ENCODE peak calls at places on chromosomes 16 and 17, in seven cellular contexts. One of them, this sample, is unnamed.

GRCh38 chr16:85018529-85019236 is 7.3 kb upstream of the ZDHHC7 start:
- DNase-seq in GM23338: no peak
- DNase-seq in keratinocyte: no peak
- DNase-seq in GM12878: no peak
- DNase-seq in OCI-LY7: no peak
- DNase-seq in PC-3: no peak
- DNase-seq in IMR-90: no peak
- DNase-seq in this sample: peak; percentile 59

GRCh38 chr17:10754109-10754508 is 24.3 kb upstream of the TMEM220 start:
- DNase-seq in GM23338: peak; percentile 91
- DNase-seq in keratinocyte: no peak
- DNase-seq in GM12878: no peak
- DNase-seq in OCI-LY7: peak; percentile 33
- DNase-seq in PC-3: peak; percentile 52
- DNase-seq in IMR-90: peak; percentile 11
- DNase-seq in this sample: peak; percentile 17

GRCh38 chr17:27975146-27976011 is 67.1 kb upstream of the NLK start:
- DNase-seq in GM23338: no peak
- DNase-seq in keratinocyte: no peak
- DNase-seq in GM12878: no peak
- DNase-seq in OCI-LY7: no peak
- DNase-seq in PC-3: peak; percentile 79
- DNase-seq in IMR-90: peak; percentile 51
- DNase-seq in this sample: peak; percentile 16

GRCh38 chr17:41211845-41212466 is 14.5 kb upstream of the KRTAP9-2 start:
- DNase-seq in GM23338: no peak
- DNase-seq in keratinocyte: peak; percentile 5
- DNase-seq in GM12878: no peak
- DNase-seq in OCI-LY7: no peak
- DNase-seq in PC-3: peak; percentile 80
- DNase-seq in IMR-90: peak; percentile 73
- DNase-seq in this sample: peak; percentile 84

GRCh38 chr17:1058423-1059130 is 61.6 kb downstream of the TIMM22 start:
- DNase-seq in GM23338: peak; percentile 74
- DNase-seq in keratinocyte: no peak
- DNase-seq in GM12878: no peak
- DNase-seq in OCI-LY7: peak; percentile 32
- DNase-seq in PC-3: peak; percentile 79
- DNase-seq in IMR-90: peak; percentile 35
- DNase-seq in this sample: peak; percentile 43

GRCh38 chr17:12104831-12105230 is 84.2 kb downstream of the MAP2K4 start:
- DNase-seq in GM23338: no peak
- DNase-seq in keratinocyte: no peak
- DNase-seq in GM12878: no peak
- DNase-seq in OCI-LY7: no peak
- DNase-seq in PC-3: no peak
- DNase-seq in IMR-90: peak; percentile 49
- DNase-seq in this sample: no peak

GRCh38 chr17:21297026-21297520 is 12.6 kb downstream of the MAP2K3 start:
- DNase-seq in GM23338: no peak
- DNase-seq in keratinocyte: no peak
- DNase-seq in GM12878: no peak
- DNase-seq in OCI-LY7: no peak
- DNase-seq in PC-3: no peak
- DNase-seq in IMR-90: no peak
- DNase-seq in this sample: no peak

GRCh38 chr16:66359012-66359411 is 7.5 kb upstream of the CDH5 start:
- DNase-seq in GM23338: no peak
- DNase-seq in keratinocyte: peak; percentile 32
- DNase-seq in GM12878: no peak
- DNase-seq in OCI-LY7: no peak
- DNase-seq in PC-3: peak; percentile 75
- DNase-seq in IMR-90: peak; percentile 19
- DNase-seq in this sample: peak; percentile 82

GRCh38 chr17:50062323-50063243 is 6.7 kb downstream of the ITGA3 start:
- DNase-seq in GM23338: no peak
- DNase-seq in keratinocyte: peak; percentile 100
- DNase-seq in GM12878: no peak
- DNase-seq in OCI-LY7: no peak
- DNase-seq in PC-3: peak; percentile 100
- DNase-seq in IMR-90: peak; percentile 73
- DNase-seq in this sample: peak; percentile 100

GRCh38 chr16:20900299-20901067 is at the start of the genes DCUN1D3 and LYRM1:
- DNase-seq in GM23338: peak; percentile 98
- DNase-seq in keratinocyte: peak; percentile 91
- DNase-seq in GM12878: peak; percentile 87
- DNase-seq in OCI-LY7: peak; percentile 95
- DNase-seq in PC-3: peak; percentile 92
- DNase-seq in IMR-90: peak; percentile 100
- DNase-seq in this sample: peak; percentile 90

GRCh38 chr17:67221062-67221998 is 23.7 kb downstream of the HELZ start:
- DNase-seq in GM23338: peak; percentile 54
- DNase-seq in keratinocyte: no peak
- DNase-seq in GM12878: no peak
- DNase-seq in OCI-LY7: peak; percentile 30
- DNase-seq in PC-3: peak; percentile 54
- DNase-seq in IMR-90: peak; percentile 33
- DNase-seq in this sample: no peak

GRCh38 chr17:76727745-76728456 is 1.3 kb downstream of the METTL23 start:
- DNase-seq in GM23338: no peak
- DNase-seq in keratinocyte: no peak
- DNase-seq in GM12878: peak; percentile 31
- DNase-seq in OCI-LY7: peak; percentile 75
- DNase-seq in PC-3: no peak
- DNase-seq in IMR-90: no peak
- DNase-seq in this sample: no peak

GRCh38 chr17:71033336-71033735 is 864.0 kb downstream of the KCNJ2 start:
- DNase-seq in GM23338: peak; percentile 67
- DNase-seq in keratinocyte: no peak
- DNase-seq in GM12878: no peak
- DNase-seq in OCI-LY7: no peak
- DNase-seq in PC-3: no peak
- DNase-seq in IMR-90: no peak
- DNase-seq in this sample: no peak

GRCh38 chr17:34579017-34579946 is at the start of gene TMEM132E:
- DNase-seq in GM23338: peak; percentile 82
- DNase-seq in keratinocyte: no peak
- DNase-seq in GM12878: no peak
- DNase-seq in OCI-LY7: no peak
- DNase-seq in PC-3: no peak
- DNase-seq in IMR-90: peak; percentile 2
- DNase-seq in this sample: no peak

GRCh38 chr17:69300222-69300621 is 26.7 kb downstream of the ABCA5 start:
- DNase-seq in GM23338: no peak
- DNase-seq in keratinocyte: no peak
- DNase-seq in GM12878: no peak
- DNase-seq in OCI-LY7: no peak
- DNase-seq in PC-3: no peak
- DNase-seq in IMR-90: no peak
- DNase-seq in this sample: no peak

GRCh38 chr17:61284174-61284573 is 115.5 kb upstream of the TBX2 start:
- DNase-seq in GM23338: no peak
- DNase-seq in keratinocyte: no peak
- DNase-seq in GM12878: no peak
- DNase-seq in OCI-LY7: no peak
- DNase-seq in PC-3: peak; percentile 57
- DNase-seq in IMR-90: peak; percentile 93
- DNase-seq in this sample: no peak

GRCh38 chr16:86052926-86053325 is 154.0 kb downstream of the IRF8 start:
- DNase-seq in GM23338: no peak
- DNase-seq in keratinocyte: no peak
- DNase-seq in GM12878: no peak
- DNase-seq in OCI-LY7: no peak
- DNase-seq in PC-3: no peak
- DNase-seq in IMR-90: no peak
- DNase-seq in this sample: no peak

GRCh38 chr17:39792523-39793221 is 54.9 kb downstream of the GRB7 start:
- DNase-seq in GM23338: no peak
- DNase-seq in keratinocyte: no peak
- DNase-seq in GM12878: no peak
- DNase-seq in OCI-LY7: peak; percentile 45
- DNase-seq in PC-3: no peak
- DNase-seq in IMR-90: no peak
- DNase-seq in this sample: no peak

GRCh38 chr17:44628234-44629188 is 27.8 kb upstream of the MEIOC start:
- DNase-seq in GM23338: peak; percentile 82
- DNase-seq in keratinocyte: no peak
- DNase-seq in GM12878: peak; percentile 46
- DNase-seq in OCI-LY7: peak; percentile 82
- DNase-seq in PC-3: no peak
- DNase-seq in IMR-90: no peak
- DNase-seq in this sample: no peak

GRCh38 chr16:85138825-85139627 is 26.8 kb upstream of the CIBAR2 start:
- DNase-seq in GM23338: no peak
- DNase-seq in keratinocyte: no peak
- DNase-seq in GM12878: no peak
- DNase-seq in OCI-LY7: peak; percentile 29
- DNase-seq in PC-3: no peak
- DNase-seq in IMR-90: no peak
- DNase-seq in this sample: no peak

GRCh38 chr17:27357236-27357635 is 63.3 kb downstream of the WSB1 start:
- DNase-seq in GM23338: no peak
- DNase-seq in keratinocyte: no peak
- DNase-seq in GM12878: no peak
- DNase-seq in OCI-LY7: no peak
- DNase-seq in PC-3: no peak
- DNase-seq in IMR-90: no peak
- DNase-seq in this sample: no peak

GRCh38 chr16:57956270-57956808 is 14.6 kb downstream of the CNGB1 start:
- DNase-seq in GM23338: no peak
- DNase-seq in keratinocyte: no peak
- DNase-seq in GM12878: no peak
- DNase-seq in OCI-LY7: no peak
- DNase-seq in PC-3: no peak
- DNase-seq in IMR-90: no peak
- DNase-seq in this sample: no peak
- H3K36me3 ChIP-seq in GM23338: no peaks in the 10 kb centered on the region
- H3K36me3 ChIP-seq in keratinocyte: no peaks in the 10 kb centered on the region
- H3K36me3 ChIP-seq in GM12878: no peaks in the 10 kb centered on the region
- H3K36me3 ChIP-seq in OCI-LY7: no peaks in the 10 kb centered on the region
- H3K36me3 ChIP-seq in PC-3: no peaks in the 10 kb centered on the region
- H3K36me3 ChIP-seq in IMR-90: no peaks in the 10 kb centered on the region
- H3K36me3 ChIP-seq in this sample: no peaks in the 10 kb centered on the region

DNA sequence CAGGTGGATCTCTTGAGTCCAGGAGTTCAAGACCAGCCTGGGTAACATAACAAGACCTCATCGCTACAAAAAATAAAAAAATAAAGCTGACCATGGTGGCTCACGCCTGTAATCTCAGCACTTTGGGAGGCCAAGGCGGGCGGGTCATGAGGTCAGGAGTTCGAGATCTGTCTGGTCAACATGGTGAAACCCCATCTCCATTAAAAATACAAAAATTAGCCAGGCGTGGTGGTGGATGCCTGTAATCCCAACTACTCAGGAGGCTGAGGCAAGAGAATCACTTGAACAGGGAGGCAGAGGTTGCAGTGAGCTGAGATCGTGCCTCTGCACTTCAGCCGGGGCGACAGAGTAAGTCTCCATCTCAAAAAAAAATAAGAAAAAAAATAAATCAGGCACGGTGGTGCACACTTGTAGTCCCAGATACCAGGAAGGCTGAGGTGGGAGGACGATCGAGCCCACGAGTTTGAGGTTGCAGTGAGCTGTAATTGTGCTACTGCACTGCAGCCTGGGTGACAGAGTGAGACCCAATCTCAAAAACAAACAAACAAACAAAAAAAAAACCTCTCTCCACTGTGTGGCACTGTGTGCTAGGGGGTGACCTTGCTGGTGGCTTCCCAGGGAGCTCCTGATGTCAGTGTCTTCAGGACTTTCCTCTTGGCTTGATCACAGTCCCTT is 19.8 kb upstream of the MAPK3 start:
- DNase-seq in GM23338: peak; percentile 50
- DNase-seq in keratinocyte: no peak
- DNase-seq in GM12878: peak; percentile 30
- DNase-seq in OCI-LY7: peak; percentile 58
- DNase-seq in PC-3: peak; percentile 20
- DNase-seq in IMR-90: no peak
- DNase-seq in this sample: peak; percentile 58
- TF ChIP-seq CTCF in GM23338: no peak
- TF ChIP-seq CTCF in keratinocyte: no peak
- TF ChIP-seq CTCF in GM12878: peak; percentile 59
- TF ChIP-seq CTCF in OCI-LY7: peak; percentile 74
- TF ChIP-seq CTCF in PC-3: peak; percentile 26
- TF ChIP-seq CTCF in IMR-90: no peak
- TF ChIP-seq CTCF in this sample: peak; percentile 60

DNA sequence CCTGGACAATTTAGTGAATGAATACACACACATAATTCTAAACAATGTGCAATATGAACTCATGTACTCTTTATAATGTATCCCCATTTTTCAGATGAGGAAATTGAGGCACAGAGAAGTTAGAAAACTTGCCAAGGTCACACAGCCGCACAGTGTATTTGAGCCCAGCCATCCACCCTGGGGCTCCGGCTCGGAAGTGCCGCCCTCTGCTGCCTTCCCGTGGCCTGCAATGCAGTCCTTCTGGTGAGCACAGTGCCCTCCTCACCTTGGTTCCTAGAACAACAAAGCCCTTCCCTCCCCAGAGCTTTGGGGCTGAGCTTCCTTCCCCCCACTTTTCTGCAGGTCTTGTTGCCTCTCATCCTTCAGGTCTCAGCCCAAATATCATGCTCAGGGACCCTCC is 63.7 kb downstream of the C16orf78 start:
- DNase-seq in GM23338: no peak
- DNase-seq in keratinocyte: no peak
- DNase-seq in GM12878: no peak
- DNase-seq in OCI-LY7: peak; percentile 15
- DNase-seq in PC-3: no peak
- DNase-seq in IMR-90: no peak
- DNase-seq in this sample: no peak
- H3K4me2 ChIP-seq in GM23338: no peak overlapping the region
- H3K4me2 ChIP-seq in keratinocyte: no peak overlapping the region
- H3K4me2 ChIP-seq in GM12878: no peak overlapping the region
- H3K4me2 ChIP-seq in OCI-LY7: no peak overlapping the region
- H3K4me2 ChIP-seq in PC-3: no peak overlapping the region
- H3K4me2 ChIP-seq in IMR-90: no peak overlapping the region
- H3K4me2 ChIP-seq in this sample: no peak overlapping the region

DNA sequence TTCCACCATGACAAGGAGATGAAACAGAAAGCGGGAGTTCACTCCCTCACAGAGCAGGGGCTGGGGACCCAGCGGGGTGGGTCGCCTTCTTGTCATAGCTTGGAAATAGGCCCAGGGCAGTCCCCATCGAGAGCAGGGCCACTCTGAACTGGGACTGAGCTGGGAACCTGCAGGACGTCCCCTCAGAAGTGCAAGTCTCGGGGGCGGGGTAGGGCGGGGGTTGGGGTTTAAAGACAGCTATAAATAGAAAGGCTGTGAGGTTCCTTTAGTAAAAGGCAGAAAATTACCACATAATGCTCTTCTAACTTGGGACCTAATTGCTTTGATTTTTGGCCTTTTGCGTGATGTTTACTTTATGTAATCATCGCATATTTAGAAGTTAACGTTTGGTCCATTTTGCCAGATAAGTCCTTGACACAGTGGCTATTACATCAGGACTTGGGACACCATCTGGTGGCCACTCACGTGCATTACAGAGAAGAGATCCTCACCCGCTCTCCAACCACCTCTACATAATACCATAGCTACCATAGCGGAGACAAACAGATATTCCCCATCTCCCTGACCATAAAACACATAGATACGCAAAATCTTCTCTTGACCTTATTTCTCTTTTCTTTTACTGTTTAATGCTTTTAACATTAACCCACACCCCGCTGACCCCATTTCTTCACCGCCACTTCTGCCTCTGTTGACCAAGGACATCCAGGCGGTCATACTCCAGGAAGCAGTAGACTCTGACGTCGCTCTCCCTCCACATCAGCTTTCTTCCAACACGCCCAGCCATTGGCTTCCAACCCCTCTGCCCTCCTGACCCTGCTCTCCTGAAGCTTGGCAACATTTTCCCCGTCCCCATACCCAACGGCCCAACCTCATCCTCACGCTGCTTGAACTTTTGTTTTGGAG is 27.5 kb upstream of the PIK3R6 start:
- DNase-seq in GM23338: peak; percentile 79
- DNase-seq in keratinocyte: no peak
- DNase-seq in GM12878: peak; percentile 65
- DNase-seq in OCI-LY7: peak; percentile 68
- DNase-seq in PC-3: peak; percentile 58
- DNase-seq in IMR-90: peak; percentile 59
- DNase-seq in this sample: no peak
- H3K36me3 ChIP-seq in GM23338: no peaks in the 10 kb centered on the region
- H3K36me3 ChIP-seq in keratinocyte: no peaks in the 10 kb centered on the region
- H3K36me3 ChIP-seq in GM12878: peaks cover 5% of the 10 kb centered on the region
- H3K36me3 ChIP-seq in OCI-LY7: no peaks in the 10 kb centered on the region
- H3K36me3 ChIP-seq in PC-3: no peaks in the 10 kb centered on the region
- H3K36me3 ChIP-seq in IMR-90: no peaks in the 10 kb centered on the region
- H3K36me3 ChIP-seq in this sample: no peaks in the 10 kb centered on the region